ENCODE peak calls at places on chromosomes 5 and 9, in seven cellular contexts. M is spleen, K is tibial nerve, Z is GM12878, X is transverse colon, V is GM12891, T is HepG2. Q is an unnamed sample.
A peak's percentile ranks its signal among the peaks of the same experiment; 100 is the strongest.

GRCh38 chr9:81499021-81499454 is 190.3 kb downstream of the TLE1 start:
- DNase-seq in T (no peak), V (no peak), M (no peak), X (no peak), Z (no peak), K (peak; percentile 68), Q (no peak)

GRCh38 chr9:136545065-136545965 is 533 bp downstream of the NOTCH1 start:
- DNase-seq in Z (no peak), V (peak; percentile 63), X (no peak), T (no peak), M (peak; percentile 93), K (no peak), Q (peak; percentile 71)

GRCh38 chr9:70470050-70471015 is 55.9 kb upstream of the KLF9 start:
- DNase-seq in M (no peak), Z (no peak), K (no peak), T (peak; percentile 90), V (no peak), X (peak; percentile 82), Q (no peak)

GRCh38 chr9:19481971-19482404 is 73.2 kb downstream of the ACER2 start:
- DNase-seq in T (no peak), Z (no peak), X (no peak), M (no peak), V (no peak), K (no peak), Q (no peak)

GRCh38 chr5:148846930-148847329 is 20.5 kb downstream of the ADRB2 start:
- DNase-seq in T (no peak), K (no peak), X (no peak), Z (no peak), M (no peak), V (no peak), Q (no peak)

GRCh38 chr9:124764774-124765438 is 6.2 kb downstream of the NR6A1 start:
- DNase-seq in V (no peak), T (peak; percentile 32), X (no peak), Z (no peak), K (no peak), M (no peak), Q (no peak)

GRCh38 chr5:139210585-139210984 is 12.4 kb upstream of the SIL1 start:
- DNase-seq in M (peak; percentile 1), K (no peak), T (no peak), Z (no peak), V (no peak), X (no peak), Q (no peak)

GRCh38 chr5:133873936-133874585 is 94.4 kb downstream of the C5orf15 start:
- DNase-seq in Z (no peak), K (no peak), V (no peak), T (no peak), X (no peak), M (no peak), Q (no peak)

GRCh38 chr9:22237497-22238363 is 208.9 kb upstream of the DMRTA1 start:
- DNase-seq in M (no peak), T (peak; percentile 24), K (no peak), X (no peak), Z (no peak), V (no peak), Q (no peak)

GRCh38 chr5:64612349-64612961 is 77.8 kb upstream of the SHISAL2B start:
- DNase-seq in X (no peak), Z (no peak), V (no peak), K (peak; percentile 65), M (no peak), T (peak; percentile 39), Q (no peak)

GRCh38 chr9:215631-216155 is 1.0 kb downstream of the DOCK8 start:
- DNase-seq in T (no peak), K (no peak), M (no peak), X (no peak), V (no peak), Z (no peak), Q (no peak)

GRCh38 chr9:212265-212664 is 2.4 kb upstream of the DOCK8 start:
- DNase-seq in V (no peak), Z (no peak), K (peak; percentile 28), M (no peak), T (no peak), X (no peak), Q (no peak)

GRCh38 chr9:211036-211435 is 3.6 kb upstream of the DOCK8 start:
- DNase-seq in K (no peak), X (no peak), T (no peak), M (no peak), V (no peak), Z (no peak), Q (no peak)

GRCh38 chr9:211557-211956 is 3.1 kb upstream of the DOCK8 start:
- DNase-seq in K (peak; percentile 46), Z (no peak), M (no peak), X (no peak), V (no peak), T (no peak), Q (no peak)

DNA sequence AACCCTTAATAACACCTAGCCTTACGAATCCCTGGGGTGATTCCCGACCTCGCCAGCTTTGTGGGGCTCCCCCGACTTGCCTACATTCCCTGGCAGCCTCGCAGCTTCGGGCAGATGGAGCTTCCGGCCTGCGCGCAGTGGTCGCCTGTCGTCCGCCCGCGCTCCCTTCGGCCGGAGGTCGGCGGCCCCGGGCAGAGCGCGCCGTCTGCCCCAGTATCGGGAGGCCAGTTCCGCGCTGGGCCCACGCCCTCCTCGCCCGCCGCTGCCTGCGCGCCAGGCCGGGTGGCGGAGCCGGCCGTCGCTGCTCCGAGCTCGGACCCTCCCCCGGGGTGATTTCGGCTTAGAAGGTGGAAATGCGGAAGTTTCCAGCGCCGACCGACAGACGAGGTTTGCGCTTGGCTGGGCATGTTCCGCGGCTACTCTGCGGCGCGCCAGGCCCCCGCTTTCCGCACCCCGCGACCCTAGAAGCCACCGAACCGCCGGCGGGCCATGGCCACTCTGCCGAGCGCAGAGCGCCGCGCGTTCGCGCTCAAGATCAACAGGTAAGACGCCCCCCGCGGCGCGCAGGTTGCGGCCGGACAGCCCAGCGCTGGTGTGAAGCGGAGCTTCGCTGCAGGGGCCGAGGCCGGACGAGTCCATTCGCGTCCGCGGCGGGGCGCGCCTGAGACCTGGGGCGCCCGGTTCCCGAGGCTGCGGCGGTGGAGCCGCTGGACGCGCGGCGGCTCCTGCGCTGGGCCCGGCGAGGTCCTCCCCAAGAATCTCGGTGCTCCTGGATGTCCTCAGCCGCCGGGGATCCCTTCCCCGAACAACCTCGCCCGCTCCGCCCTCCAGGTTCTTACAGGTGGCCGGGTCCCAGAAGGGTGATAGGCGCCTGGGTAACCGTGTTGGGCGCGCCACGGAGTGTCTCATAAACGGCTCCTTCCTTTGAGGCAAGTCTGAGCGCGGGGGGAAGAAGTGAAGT is at the start of gene DOCK8:
- DNase-seq in K (peak; percentile 16), M (peak; percentile 97), V (peak; percentile 67), Z (no peak), X (peak; percentile 80), T (peak; percentile 31), Q (no peak)
- TF ChIP-seq POLR2A in K (no peak), M (peak; percentile 10), V (peak; percentile 53), Z (peak; percentile 80), X (peak; percentile 54), T (no peak), Q (no peak)

GRCh38 chr5:151021771-151022170 is 1.4 kb downstream of the GPX3 start:
- DNase-seq in M (no peak), Z (no peak), V (no peak), X (no peak), K (no peak), T (no peak), Q (no peak)

GRCh38 chr5:151018846-151019245 is 1.5 kb upstream of the GPX3 start:
- DNase-seq in Z (no peak), T (no peak), M (no peak), V (no peak), X (no peak), K (no peak), Q (no peak)

GRCh38 chr5:151019331-151019730 is 1.1 kb upstream of the GPX3 start:
- DNase-seq in T (no peak), K (no peak), M (no peak), V (no peak), Z (no peak), X (no peak), Q (no peak)

GRCh38 chr5:151022511-151023018 is 2.2 kb downstream of the GPX3 start:
- DNase-seq in T (no peak), K (no peak), Z (no peak), M (no peak), V (no peak), X (no peak), Q (no peak)

GRCh38 chr5:151020304-151021031 is at the start of gene GPX3:
- DNase-seq in X (peak; percentile 87), K (peak; percentile 94), M (peak; percentile 93), V (peak; percentile 64), Z (no peak), T (peak; percentile 92), Q (peak; percentile 51)
- TF ChIP-seq POLR2A in X (peak; percentile 79), K (peak; percentile 70), M (peak; percentile 48), V (no peak), Z (no peak), T (peak; percentile 100), Q (peak; percentile 51)

GRCh38 chr9:97382099-97382718 is 29.7 kb upstream of the TDRD7 start:
- DNase-seq in X (no peak), M (no peak), Z (no peak), T (peak; percentile 91), V (no peak), K (no peak), Q (no peak)
- TF ChIP-seq POLR2A in X (no peak), M (no peak), Z (no peak), T (peak; percentile 70), V (no peak), K (no peak), Q (no peak)

GRCh38 chr9:37904647-37905505 is 949 bp upstream of the SLC25A51 start:
- DNase-seq in K (peak; percentile 21), T (no peak), Z (no peak), M (peak; percentile 82), X (no peak), V (no peak), Q (no peak)

GRCh38 chr9:37903581-37903830 is 421 bp downstream of the SLC25A51 start:
- DNase-seq in Z (no peak), K (no peak), V (no peak), T (no peak), X (no peak), M (peak; percentile 94), Q (peak; percentile 26)

GRCh38 chr9:37905776-37906175 is 1.8 kb upstream of the SLC25A51 start:
- DNase-seq in T (no peak), Z (no peak), K (no peak), X (no peak), M (peak; percentile 24), V (no peak), Q (no peak)

GRCh38 chr9:37902804-37903580 is 935 bp downstream of the SLC25A51 start:
- DNase-seq in M (peak; percentile 22), X (no peak), K (no peak), T (peak; percentile 27), V (no peak), Z (no peak), Q (no peak)

DNA sequence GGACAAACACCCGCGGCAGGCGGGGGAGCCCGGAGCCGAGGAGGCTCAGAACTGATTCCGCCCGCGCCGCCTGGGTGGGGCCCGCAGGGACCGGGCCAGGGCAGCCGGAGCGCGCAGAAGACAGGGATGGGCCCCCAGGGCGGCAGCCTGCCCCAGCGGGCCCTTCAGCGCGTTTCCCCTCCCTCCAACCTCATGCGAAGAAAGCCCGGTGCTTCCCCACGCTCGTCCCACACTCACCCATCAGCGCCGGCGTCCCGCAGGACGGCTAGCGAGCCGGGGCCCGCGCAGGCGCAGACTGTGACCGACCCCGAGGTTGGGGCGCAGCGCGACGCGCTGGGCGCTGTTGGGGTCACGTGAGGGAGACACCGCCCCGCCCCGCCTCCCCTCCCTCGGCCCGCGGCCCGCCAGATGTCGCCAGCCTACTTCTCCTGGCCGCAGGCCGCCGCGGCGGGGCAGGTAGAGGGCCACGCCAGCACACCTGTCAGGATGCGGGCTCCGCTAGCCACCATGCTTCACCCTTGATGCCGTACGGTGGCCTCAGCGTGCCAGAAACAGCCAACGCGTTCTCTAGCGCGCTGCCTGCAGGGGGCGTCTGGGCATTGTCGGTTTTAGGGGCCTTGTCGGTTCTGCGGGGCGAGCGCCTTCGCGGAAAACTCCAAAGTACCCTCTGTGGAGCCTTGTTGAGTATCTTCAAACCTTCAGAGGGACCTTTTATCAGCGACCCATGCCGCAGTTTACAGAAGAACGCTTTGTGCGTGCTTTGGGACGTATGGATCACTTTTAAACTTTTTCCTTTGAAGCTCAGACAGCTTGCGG is at the start of gene SLC25A51:
- DNase-seq in V (peak; percentile 96), X (peak; percentile 96), Z (peak; percentile 81), T (peak; percentile 88), M (peak; percentile 98), K (peak; percentile 98), Q (peak; percentile 77)
- TF ChIP-seq POLR2A in V (peak; percentile 60), X (peak; percentile 70), Z (peak; percentile 88), T (peak; percentile 71), M (peak; percentile 24), K (no peak), Q (peak; percentile 65)

Q was measured in H54.